ENCODE peak calls at places on chromosomes 1 and 21, in five cellular contexts. V is A549, R is HepG2, H is GM12878, A is H1. Z is an unnamed sample.
A peak's percentile ranks its signal among the peaks of the same experiment; 100 is the strongest.

GRCh38 chr1:62194651-62195282 is at the start of gene L1TD1:
- DNase-seq in V (no peak), R (no peak), H (no peak), A (peak; percentile 91), Z (no peak)

GRCh38 chr1:66929289-66929688 is 4.5 kb downstream of the MIER1 start:
- DNase-seq in R (no peak), A (no peak), V (no peak), H (no peak), Z (no peak)

GRCh38 chr1:166017395-166017794 is 149.4 kb downstream of the FAM78B start:
- DNase-seq in V (peak; percentile 3), R (no peak), H (no peak), A (no peak), Z (peak; percentile 51)

GRCh38 chr1:166905136-166905535 is 29.1 kb upstream of the TADA1 start:
- DNase-seq in R (no peak), H (no peak), V (no peak), A (no peak), Z (no peak)

GRCh38 chr1:151936653-151937052 is 27.3 kb upstream of the THEM4 start:
- DNase-seq in R (peak; percentile 2), A (no peak), V (peak; percentile 42), H (no peak), Z (peak; percentile 44)

GRCh38 chr1:84257617-84258016 is 43.9 kb upstream of the SAMD13 start:
- DNase-seq in H (no peak), V (no peak), A (no peak), R (no peak), Z (no peak)

GRCh38 chr1:201702936-201703335 is 126.0 kb upstream of the IPO9 start:
- DNase-seq in V (peak; percentile 48), A (no peak), H (no peak), R (no peak), Z (peak; percentile 48)

GRCh38 chr1:30662291-30662840 is 61.0 kb downstream of the MATN1 start:
- DNase-seq in R (no peak), V (no peak), A (no peak), H (no peak), Z (no peak)

GRCh38 chr1:217506878-217507277 is 124.0 kb downstream of the GPATCH2 start:
- DNase-seq in V (no peak), R (no peak), H (no peak), A (no peak), Z (no peak)

GRCh38 chr1:62084304-62084905 is 110.2 kb upstream of the L1TD1 start:
- DNase-seq in V (no peak), H (no peak), R (no peak), A (no peak), Z (no peak)

GRCh38 chr1:6614953-6615785 is 1.6 kb downstream of the PHF13 start:
- DNase-seq in R (no peak), V (no peak), H (no peak), A (no peak), Z (peak; percentile 41)

GRCh38 chr1:25641931-25642611 is 25.5 kb downstream of the MAN1C1 start:
- DNase-seq in R (no peak), A (no peak), H (no peak), V (no peak), Z (no peak)

GRCh38 chr1:230204852-230205251 is 137.8 kb downstream of the GALNT2 start:
- DNase-seq in R (no peak), V (no peak), A (no peak), H (no peak), Z (no peak)

GRCh38 chr1:31483012-31483946 is 70.3 kb downstream of the SERINC2 start:
- DNase-seq in V (peak; percentile 43), H (peak; percentile 58), R (no peak), A (no peak), Z (no peak)

GRCh38 chr1:56409112-56409691 is 170.2 kb downstream of the PLPP3 start:
- DNase-seq in R (peak; percentile 56), A (peak; percentile 23), V (no peak), H (no peak), Z (peak; percentile 37)

GRCh38 chr1:40848530-40849189 is 13.5 kb downstream of the CITED4 start:
- DNase-seq in A (no peak), V (peak; percentile 74), R (peak; percentile 75), H (no peak), Z (peak; percentile 86)

GRCh38 chr1:230067871-230068814 is 1.1 kb downstream of the GALNT2 start:
- DNase-seq in R (no peak), V (no peak), A (no peak), H (no peak), Z (peak; percentile 66)

GRCh38 chr1:102896286-102896685 is 212.0 kb downstream of the COL11A1 start:
- DNase-seq in H (no peak), V (no peak), R (no peak), A (no peak), Z (no peak)

GRCh38 chr21:34126269-34126668 is 52.9 kb downstream of the MRPS6 start:
- DNase-seq in R (no peak), A (no peak), H (no peak), V (no peak), Z (no peak)

GRCh38 chr1:214224605-214225354 is 56.2 kb upstream of the SMYD2 start:
- DNase-seq in R (no peak), A (peak; percentile 13), V (no peak), H (no peak), Z (no peak)

GRCh38 chr1:183622884-183623785 is 12.4 kb downstream of the ARPC5 start:
- DNase-seq in A (no peak), H (no peak), V (peak; percentile 78), R (peak; percentile 61), Z (peak; percentile 58)

GRCh38 chr1:18949689-18950414 is 6.6 kb downstream of the IFFO2 start:
- DNase-seq in A (no peak), H (no peak), R (peak; percentile 48), V (peak; percentile 51), Z (no peak)

GRCh38 chr1:153790996-153791855 is 16.0 kb downstream of the SLC27A3 start:
- DNase-seq in V (no peak), H (peak; percentile 95), R (no peak), A (no peak), Z (no peak)

GRCh38 chr1:204415351-204415750 is 3.7 kb upstream of the PPP1R15B start:
- DNase-seq in R (no peak), H (no peak), A (no peak), V (no peak), Z (no peak)

GRCh38 chr1:112268408-112268807 is 127.6 kb upstream of the CTTNBP2NL start:
- DNase-seq in A (no peak), R (no peak), H (no peak), V (no peak), Z (no peak)

GRCh38 chr21:32978346-32979270 is 47.1 kb upstream of the OLIG2 start:
- DNase-seq in H (no peak), V (no peak), A (no peak), R (no peak), Z (no peak)

GRCh38 chr1:30372792-30373433 is 350.5 kb downstream of the MATN1 start:
- DNase-seq in V (no peak), R (no peak), H (no peak), A (no peak), Z (no peak)

GRCh38 chr1:226870323-226871046 is at the start of gene PSEN2:
- DNase-seq in R (peak; percentile 24), V (peak; percentile 61), A (no peak), H (no peak), Z (peak; percentile 96)

GRCh38 chr1:226635456-226635941 is 86.9 kb downstream of the STUM start:
- DNase-seq in V (no peak), H (no peak), R (no peak), A (no peak), Z (no peak)

GRCh38 chr1:204258213-204259115 is 44.7 kb upstream of the GOLT1A start:
- DNase-seq in A (peak; percentile 56), R (peak; percentile 42), V (peak; percentile 74), H (no peak), Z (peak; percentile 66)

GRCh38 chr1:43529206-43529731 is 1.4 kb upstream of the PTPRF start:
- DNase-seq in R (peak; percentile 82), A (no peak), H (peak; percentile 30), V (peak; percentile 87), Z (peak; percentile 92)

GRCh38 chr1:78289606-78290005 is 201.2 kb upstream of the PTGFR start:
- DNase-seq in V (no peak), H (no peak), A (no peak), R (no peak), Z (no peak)

GRCh38 chr1:227887697-227888403 is 59.9 kb downstream of the WNT9A start:
- DNase-seq in H (no peak), V (no peak), R (no peak), A (no peak), Z (no peak)

GRCh38 chr1:231515748-231516147 is 12.7 kb upstream of the TSNAX start:
- DNase-seq in R (no peak), H (peak; percentile 19), A (no peak), V (no peak), Z (no peak)

GRCh38 chr21:45511007-45511406 is 31.2 kb downstream of the SLC19A1 start:
- DNase-seq in A (no peak), V (no peak), R (no peak), H (no peak), Z (no peak)
- TF ChIP-seq USF2 in A (no peak), V (no peak), R (no peak), H (no peak), Z (no peak)

GRCh38 chr1:117650840-117651568 is 45.2 kb downstream of the TENT5C start:
- DNase-seq in V (no peak), R (no peak), A (no peak), H (no peak), Z (no peak)
- TF ChIP-seq HDAC2 in V (no peak), R (no peak), A (no peak), H (no peak), Z (no peak)

DNA sequence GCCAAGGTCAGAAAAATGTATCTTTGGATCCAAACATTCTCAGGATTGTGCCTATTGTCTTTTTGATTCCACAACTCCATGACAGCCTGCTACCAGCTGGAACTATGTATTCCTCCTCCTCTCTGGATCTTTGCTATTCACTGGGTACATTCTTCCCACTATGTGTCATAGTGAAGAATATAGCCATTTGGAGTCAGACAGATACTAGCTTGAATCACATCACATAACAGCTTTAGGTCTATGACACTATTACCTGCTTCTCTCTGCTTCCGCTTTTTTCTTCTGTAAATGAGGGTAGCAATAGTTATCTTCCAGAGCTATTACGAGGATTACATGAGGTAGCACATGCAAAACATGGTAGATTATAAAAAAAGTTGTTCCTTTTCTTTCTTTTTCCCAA is 5.4 kb upstream of the EXO1 start:
- DNase-seq in H (no peak), V (no peak), A (no peak), R (no peak), Z (no peak)
- TF ChIP-seq USF2 in H (no peak), V (no peak), A (no peak), R (no peak), Z (no peak)

DNA sequence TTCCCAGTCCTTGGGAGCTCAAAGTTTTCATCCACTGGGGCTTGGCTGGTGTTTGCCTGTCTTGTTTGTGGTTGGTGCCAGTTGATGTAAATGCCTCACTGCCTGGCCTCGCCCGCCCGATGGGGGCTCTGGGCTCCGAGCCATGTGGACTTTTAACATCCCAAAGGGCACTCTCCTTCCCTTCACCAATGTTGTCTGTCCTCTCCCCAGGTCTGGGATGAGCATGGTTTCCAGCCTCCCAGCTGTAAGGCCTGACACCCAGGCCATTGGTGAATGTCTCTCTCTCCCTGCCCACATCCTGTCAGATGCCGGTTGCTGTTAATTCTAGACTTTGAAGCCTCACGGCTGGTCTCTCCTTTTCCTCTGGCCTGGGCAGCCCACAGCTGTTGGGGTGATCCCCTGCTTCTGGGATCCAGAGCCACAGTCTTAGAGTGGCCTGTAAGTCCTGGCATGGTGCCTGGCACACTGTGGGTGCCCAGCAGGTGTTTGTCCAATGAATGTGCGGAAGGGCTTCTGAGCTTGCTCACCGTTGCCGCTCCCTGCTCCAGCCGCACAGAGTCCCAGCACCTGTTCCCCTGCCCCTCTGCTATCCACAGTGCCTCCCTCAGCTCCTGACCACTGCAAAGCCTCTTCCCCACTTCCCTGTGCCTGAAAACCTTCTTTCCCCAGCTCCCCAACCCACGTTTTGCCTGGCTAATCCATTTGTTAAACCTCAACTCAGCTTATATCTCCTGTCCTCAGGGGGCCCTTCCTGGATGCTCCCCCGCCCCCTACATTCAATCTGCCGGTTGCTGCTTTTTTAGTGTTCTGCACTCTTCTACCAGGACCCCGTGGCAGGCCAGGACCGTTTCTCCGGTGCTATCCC is 3.3 kb upstream of the C1orf174 start:
- DNase-seq in R (peak; percentile 57), V (no peak), H (no peak), A (no peak), Z (no peak)
- TF ChIP-seq HDAC2 in R (no peak), V (no peak), H (no peak), A (no peak), Z (no peak)